ENCODE peak calls at places on chromosomes 5 and 9, in four cellular contexts. Z is H1, N is mesendoderm, U is IMR-90. T is an unnamed sample.

GRCh38 chr5:130479045-130479804 is 575.0 kb downstream of the CHSY3 start:
- DNase-seq in Z (no peak), N (peak; percentile 14), U (no peak), T (no peak)

GRCh38 chr9:121744002-121744686 is 92.7 kb downstream of the DAB2IP start:
- DNase-seq in Z (no peak), N (peak; percentile 78), U (peak; percentile 43), T (peak; percentile 67)

GRCh38 chr5:120405923-120406322 is 58.2 kb upstream of the PRR16 start:
- DNase-seq in Z (no peak), N (peak; percentile 59), U (peak; percentile 88), T (no peak)

GRCh38 chr9:82552784-82553183 is 510.2 kb downstream of the RASEF start:
- DNase-seq in Z (no peak), N (no peak), U (no peak), T (no peak)

GRCh38 chr9:82797539-82797938 is 265.4 kb downstream of the RASEF start:
- DNase-seq in Z (no peak), N (no peak), U (no peak), T (no peak)

GRCh38 chr5:110853267-110853666 is 114.5 kb downstream of the SLC25A46 start:
- DNase-seq in Z (no peak), N (peak; percentile 14), U (peak; percentile 21), T (no peak)

GRCh38 chr9:85741112-85741874 is 461 bp downstream of the AGTPBP1 start:
- DNase-seq in Z (no peak), N (peak; percentile 80), U (peak; percentile 8), T (peak; percentile 56)

GRCh38 chr5:158285771-158286170 is 426.8 kb upstream of the CLINT1 start:
- DNase-seq in Z (no peak), N (no peak), U (no peak), T (no peak)

GRCh38 chr5:159178978-159179377 is 30.4 kb downstream of the RNF145 start:
- DNase-seq in Z (no peak), N (no peak), U (peak; percentile 99), T (no peak)

GRCh38 chr9:121285835-121286687 is 18.1 kb downstream of the GSN start:
- DNase-seq in Z (no peak), N (peak; percentile 71), U (peak; percentile 56), T (peak; percentile 70)

GRCh38 chr9:76101945-76102344 is 211.5 kb downstream of the PCSK5 start:
- DNase-seq in Z (no peak), N (no peak), U (no peak), T (no peak)

GRCh38 chr5:42951847-42952411 is 88.2 kb downstream of the ANXA2R start:
- DNase-seq in Z (no peak), N (no peak), U (peak; percentile 22), T (no peak)

GRCh38 chr5:11334404-11334803 is 569.8 kb downstream of the CTNND2 start:
- DNase-seq in Z (no peak), N (no peak), U (no peak), T (no peak)

GRCh38 chr9:37914154-37914551 is 10.2 kb upstream of the SLC25A51 start:
- DNase-seq in Z (no peak), N (no peak), U (no peak), T (no peak)

GRCh38 chr5:6712582-6713273 is 504 bp upstream of the TENT4A start:
- DNase-seq in Z (peak; percentile 84), N (peak; percentile 98), U (peak; percentile 94), T (peak; percentile 97)
- H2BK5ac ChIP-seq in Z (peak overlapping the region; percentile 71), N (peak overlapping the region; percentile 50), U (peak overlapping the region; percentile 93), T (no peak overlapping the region)

GRCh38 chr5:166977916-166978434 is 1313.5 kb upstream of the WWC1 start:
- DNase-seq in Z (no peak), N (no peak), U (no peak), T (no peak)

GRCh38 chr5:166980666-166981065 is 1310.8 kb upstream of the WWC1 start:
- DNase-seq in Z (no peak), N (no peak), U (no peak), T (no peak)

GRCh38 chr5:166979576-166979975 is 1311.9 kb upstream of the WWC1 start:
- DNase-seq in Z (no peak), N (peak; percentile 7), U (no peak), T (no peak)
- H3K56ac ChIP-seq in Z (no peak overlapping the region), N (peak overlapping the region; percentile 90), U (no peak overlapping the region), T (no peak overlapping the region)

GRCh38 chr9:124617477-124618141 is 110.4 kb upstream of the NR5A1 start:
- DNase-seq in Z (peak; percentile 58), N (peak; percentile 87), U (peak; percentile 79), T (peak; percentile 78)
- H2AK5ac ChIP-seq in Z (no peak overlapping the region), N (no peak overlapping the region), U (peak overlapping the region; percentile 46), T (no peak overlapping the region)

GRCh38 chr9:134466869-134467616 is 140.8 kb downstream of the RXRA start:
- DNase-seq in Z (no peak), N (no peak), U (no peak), T (no peak)
- H2BK5ac ChIP-seq in Z (no peak overlapping the region), N (no peak overlapping the region), U (no peak overlapping the region), T (no peak overlapping the region)

T was measured in H9.